ENCODE peak calls at places on chromosomes 2 and 18, in seven cellular contexts. H, Q, U, P, W, D and T are unnamed samples.

GRCh38 chr2:73561422-73561821 is 80.8 kb downstream of the NAT8 start:
- DNase-seq in H (no peak), Q (no peak), U (no peak), P (no peak), W (no peak), D (no peak), T (no peak)

GRCh38 chr2:207423886-207424285 is 105.9 kb upstream of the CREB1 start:
- DNase-seq in H (peak), Q (no peak), U (no peak), P (no peak), W (no peak), D (no peak), T (no peak)

GRCh38 chr2:208807756-208808155 is 401.2 kb downstream of the PTH2R start:
- DNase-seq in H (peak), Q (no peak), U (no peak), P (no peak), W (no peak), D (no peak), T (no peak)

GRCh38 chr18:55763805-55764204 is 175.8 kb upstream of the TCF4 start:
- DNase-seq in H (no peak), Q (no peak), U (no peak), P (no peak), W (no peak), D (no peak), T (no peak)

GRCh38 chr2:9708683-9709538 is 78.1 kb upstream of the YWHAQ start:
- DNase-seq in H (no peak), Q (no peak), U (no peak), P (no peak), W (no peak), D (no peak), T (no peak)

GRCh38 chr2:102770506-102770905 is 8.7 kb downstream of the TMEM182 start:
- DNase-seq in H (no peak), Q (no peak), U (no peak), P (no peak), W (no peak), D (no peak), T (no peak)

GRCh38 chr2:225002656-225003045 is 39.6 kb downstream of the DOCK10 start:
- DNase-seq in H (no peak), Q (no peak), U (peak), P (no peak), W (no peak), D (no peak), T (no peak)

GRCh38 chr18:56043691-56044090 is 455.7 kb upstream of the TCF4 start:
- DNase-seq in H (peak), Q (no peak), U (no peak), P (no peak), W (no peak), D (peak), T (no peak)

GRCh38 chr18:30359521-30359920 is 683.0 kb downstream of the DSC3 start:
- DNase-seq in H (peak), Q (no peak), U (no peak), P (no peak), W (no peak), D (no peak), T (no peak)

GRCh38 chr2:85540131-85540587 is 1.2 kb downstream of the MAT2A start:
- DNase-seq in H (peak), Q (peak), U (no peak), P (no peak), W (no peak), D (no peak), T (no peak)

GRCh38 chr2:238425979-238426567 is 654 bp upstream of the ASB1 start:
- DNase-seq in H (no peak), Q (peak), U (peak), P (peak), W (peak), D (peak), T (no peak)

GRCh38 chr18:67425724-67426123 is 90.8 kb downstream of the DSEL start:
- DNase-seq in H (peak), Q (peak), U (no peak), P (no peak), W (no peak), D (no peak), T (no peak)

GRCh38 chr2:17228461-17228860 is 289.8 kb downstream of the RAD51AP2 start:
- DNase-seq in H (no peak), Q (no peak), U (no peak), P (no peak), W (no peak), D (no peak), T (no peak)

GRCh38 chr2:187230088-187230487 is 218.0 kb downstream of the CALCRL start:
- DNase-seq in H (no peak), Q (no peak), U (no peak), P (no peak), W (no peak), D (no peak), T (no peak)

GRCh38 chr2:214126135-214126534 is 284.7 kb upstream of the VWC2L start:
- DNase-seq in H (peak), Q (no peak), U (no peak), P (no peak), W (no peak), D (peak), T (no peak)

GRCh38 chr2:29295843-29296242 is 180.6 kb downstream of the CLIP4 start:
- DNase-seq in H (no peak), Q (peak), U (peak), P (no peak), W (no peak), D (peak), T (no peak)

GRCh38 chr18:48992791-48993555 is 42.2 kb upstream of the SMAD7 start:
- DNase-seq in H (no peak), Q (no peak), U (no peak), P (no peak), W (no peak), D (no peak), T (no peak)

GRCh38 chr2:159111346-159111922 is 143.0 kb downstream of the TANC1 start:
- DNase-seq in H (no peak), Q (no peak), U (no peak), P (no peak), W (no peak), D (no peak), T (no peak)

GRCh38 chr2:31384351-31384750 is 30.2 kb downstream of the XDH start:
- DNase-seq in H (peak), Q (peak), U (no peak), P (no peak), W (no peak), D (no peak), T (no peak)

GRCh38 chr2:200756618-200757321 is 54.9 kb upstream of the BZW1 start:
- DNase-seq in H (peak), Q (peak), U (no peak), P (no peak), W (no peak), D (no peak), T (no peak)

GRCh38 chr2:169366066-169366465 is 3.7 kb upstream of the LRP2 start:
- DNase-seq in H (peak), Q (no peak), U (no peak), P (no peak), W (no peak), D (no peak), T (no peak)

GRCh38 chr2:83817511-83817910 is 641.6 kb downstream of the SUCLG1 start:
- DNase-seq in H (peak), Q (peak), U (no peak), P (no peak), W (no peak), D (peak), T (no peak)

GRCh38 chr18:2997846-2998599 is 14.9 kb downstream of the LPIN2 start:
- DNase-seq in H (no peak), Q (no peak), U (peak), P (no peak), W (no peak), D (no peak), T (no peak)

GRCh38 chr2:120456867-120457266 is 110.9 kb downstream of the INHBB start:
- DNase-seq in H (no peak), Q (peak), U (no peak), P (no peak), W (no peak), D (peak), T (no peak)

GRCh38 chr2:19355931-19356544 is 2.4 kb downstream of the OSR1 start:
- DNase-seq in H (peak), Q (no peak), U (no peak), P (no peak), W (peak), D (peak), T (no peak)

GRCh38 chr18:61742555-61743429 is 150.0 kb downstream of the RNF152 start:
- DNase-seq in H (no peak), Q (no peak), U (no peak), P (no peak), W (peak), D (no peak), T (no peak)

GRCh38 chr2:241762933-241763369 is 13.7 kb upstream of the GAL3ST2 start:
- DNase-seq in H (no peak), Q (no peak), U (no peak), P (no peak), W (peak), D (no peak), T (no peak)

GRCh38 chr2:63569740-63570139 is 18.5 kb downstream of the WDPCP start:
- DNase-seq in H (no peak), Q (no peak), U (no peak), P (no peak), W (no peak), D (no peak), T (no peak)

GRCh38 chr2:106096446-106097369 is 97.4 kb downstream of the UXS1 start:
- DNase-seq in H (no peak), Q (no peak), U (no peak), P (no peak), W (peak), D (no peak), T (no peak)

GRCh38 chr18:49585781-49586663 is 24.2 kb downstream of the LIPG start:
- DNase-seq in H (no peak), Q (no peak), U (no peak), P (no peak), W (no peak), D (peak), T (no peak)

GRCh38 chr2:97662895-97663625 is 784 bp downstream of the ACTR1B start:
- DNase-seq in H (peak), Q (peak), U (peak), P (peak), W (peak), D (peak), T (no peak)

GRCh38 chr2:27849558-27849957 is 40.6 kb downstream of the RBKS start:
- DNase-seq in H (no peak), Q (no peak), U (no peak), P (no peak), W (no peak), D (no peak), T (no peak)

GRCh38 chr2:36177282-36177681 is 178.3 kb upstream of the CRIM1 start:
- DNase-seq in H (peak), Q (no peak), U (no peak), P (no peak), W (no peak), D (no peak), T (no peak)

GRCh38 chr2:242056026-242056425 is 186.5 kb downstream of the RTP5 start:
- DNase-seq in H (no peak), Q (no peak), U (no peak), P (no peak), W (no peak), D (no peak), T (no peak)

GRCh38 chr18:79480171-79480981 is 84.6 kb downstream of the NFATC1 start:
- DNase-seq in H (no peak), Q (no peak), U (no peak), P (no peak), W (peak), D (no peak), T (no peak)

GRCh38 chr2:44324971-44325426 is 36.3 kb downstream of the PREPL start:
- DNase-seq in H (peak), Q (no peak), U (peak), P (no peak), W (no peak), D (no peak), T (no peak)

GRCh38 chr2:179340678-179341077 is 76.0 kb upstream of the SESTD1 start:
- DNase-seq in H (peak), Q (peak), U (peak), P (no peak), W (no peak), D (peak), T (no peak)

GRCh38 chr2:26203091-26203490 is 30.2 kb downstream of the GAREM2 start:
- DNase-seq in H (no peak), Q (no peak), U (no peak), P (no peak), W (no peak), D (no peak), T (no peak)

GRCh38 chr2:130873700-130874346 is 37.1 kb downstream of the ARHGEF4 start:
- DNase-seq in H (peak), Q (peak), U (peak), P (peak), W (peak), D (peak), T (peak)

GRCh38 chr18:37598966-37599896 is 33.6 kb upstream of the CELF4 start:
- DNase-seq in H (no peak), Q (no peak), U (no peak), P (no peak), W (no peak), D (no peak), T (no peak)

DNA sequence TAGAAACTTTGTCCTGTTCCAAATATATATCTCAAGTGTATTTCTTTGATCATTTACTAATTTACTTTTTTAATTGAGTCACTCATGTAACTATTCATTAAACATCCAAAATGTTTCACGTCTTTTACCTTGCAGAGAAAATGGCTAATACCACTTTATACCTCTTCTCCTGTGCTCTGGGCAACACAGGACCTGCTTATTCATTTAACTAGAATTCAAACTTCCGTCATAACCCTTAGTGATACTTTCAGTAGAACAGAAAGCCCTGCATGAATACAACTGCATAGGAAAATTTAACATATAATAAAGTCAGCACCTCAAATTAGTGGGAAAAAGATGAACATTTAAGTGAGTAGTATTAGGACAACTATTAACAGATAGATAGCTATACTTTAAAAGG is 205.2 kb downstream of the MREG start:
- DNase-seq in H (no peak), Q (no peak), U (no peak), P (no peak), W (no peak), D (no peak), T (no peak)
- H3K27ac ChIP-seq in H (no peak), Q (no peak), U (no peak), P (no peak), W (no peak), D (no peak), T (no peak)

GRCh38 chr2:43228782-43229659 is 2.6 kb upstream of the ZFP36L2 start:
- DNase-seq in H (peak), Q (no peak), U (no peak), P (no peak), W (no peak), D (no peak), T (no peak)

GRCh38 chr2:43226558-43226954 is at the start of gene ZFP36L2:
- DNase-seq in H (peak), Q (peak), U (peak), P (peak), W (peak), D (peak), T (no peak)

GRCh38 chr2:43227830-43228280 is 1.4 kb upstream of the ZFP36L2 start:
- DNase-seq in H (no peak), Q (no peak), U (peak), P (no peak), W (no peak), D (no peak), T (no peak)

GRCh38 chr2:43226955-43227829 is 786 bp upstream of the ZFP36L2 start:
- DNase-seq in H (peak), Q (peak), U (peak), P (peak), W (peak), D (peak), T (no peak)

GRCh38 chr2:43228341-43228751 is 1.9 kb upstream of the ZFP36L2 start:
- DNase-seq in H (no peak), Q (no peak), U (no peak), P (no peak), W (no peak), D (no peak), T (no peak)
- H3K4me3 ChIP-seq in H (no peak), Q (no peak), U (no peak), P (no peak), W (no peak), D (peak), T (no peak)

DNA sequence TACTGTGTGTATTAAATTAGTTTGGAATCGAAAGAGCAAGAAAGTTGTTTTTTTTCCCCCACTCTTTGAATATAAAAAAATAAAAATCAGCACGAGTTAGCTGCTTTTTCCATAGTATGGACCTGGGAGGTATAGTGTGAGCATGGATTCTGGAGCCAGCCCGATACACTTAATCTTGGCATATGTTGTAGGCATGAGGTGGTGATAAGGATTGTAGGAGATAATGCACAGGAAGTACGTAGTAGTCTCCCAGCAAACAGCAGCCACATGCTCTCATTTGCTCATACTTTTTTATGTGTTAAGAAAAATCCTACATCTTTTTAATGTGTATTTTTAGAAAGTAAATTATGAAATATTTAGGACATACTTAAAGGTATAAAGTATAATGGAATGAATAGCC is 2.1 kb upstream of the DNAJC27 start:
- DNase-seq in H (no peak), Q (no peak), U (no peak), P (no peak), W (no peak), D (no peak), T (no peak)
- H3K27ac ChIP-seq in H (no peak), Q (no peak), U (no peak), P (no peak), W (no peak), D (no peak), T (no peak)

GRCh38 chr2:68776124-68776523 is 41.5 kb downstream of the ARHGAP25 start:
- DNase-seq in H (no peak), Q (no peak), U (no peak), P (no peak), W (no peak), D (no peak), T (no peak)
- H3K4me3 ChIP-seq in H (no peak), Q (no peak), U (no peak), P (no peak), W (no peak), D (no peak), T (no peak)

GRCh38 chr2:205769494-205769848 is 87.2 kb downstream of the NRP2 start:
- DNase-seq in H (peak), Q (no peak), U (no peak), P (no peak), W (no peak), D (no peak), T (no peak)

GRCh38 chr2:205768341-205768740 is 86.0 kb downstream of the NRP2 start:
- DNase-seq in H (no peak), Q (no peak), U (peak), P (no peak), W (no peak), D (no peak), T (no peak)

GRCh38 chr2:205766765-205767359 is 84.6 kb downstream of the NRP2 start:
- DNase-seq in H (peak), Q (peak), U (peak), P (peak), W (no peak), D (peak), T (no peak)

GRCh38 chr2:205768815-205769493 is 86.7 kb downstream of the NRP2 start:
- DNase-seq in H (peak), Q (no peak), U (no peak), P (no peak), W (no peak), D (no peak), T (no peak)

GRCh38 chr2:205767617-205768016 is 85.3 kb downstream of the NRP2 start:
- DNase-seq in H (no peak), Q (no peak), U (no peak), P (no peak), W (no peak), D (no peak), T (no peak)
- H3K27ac ChIP-seq in H (no peak), Q (peak), U (peak), P (no peak), W (no peak), D (no peak), T (no peak)

GRCh38 chr2:236568922-236569592 is 568 bp upstream of the ACKR3 start:
- DNase-seq in H (no peak), Q (no peak), U (no peak), P (no peak), W (no peak), D (no peak), T (no peak)
- H3K4me3 ChIP-seq in H (peak), Q (peak), U (peak), P (no peak), W (peak), D (peak), T (no peak)

DNA sequence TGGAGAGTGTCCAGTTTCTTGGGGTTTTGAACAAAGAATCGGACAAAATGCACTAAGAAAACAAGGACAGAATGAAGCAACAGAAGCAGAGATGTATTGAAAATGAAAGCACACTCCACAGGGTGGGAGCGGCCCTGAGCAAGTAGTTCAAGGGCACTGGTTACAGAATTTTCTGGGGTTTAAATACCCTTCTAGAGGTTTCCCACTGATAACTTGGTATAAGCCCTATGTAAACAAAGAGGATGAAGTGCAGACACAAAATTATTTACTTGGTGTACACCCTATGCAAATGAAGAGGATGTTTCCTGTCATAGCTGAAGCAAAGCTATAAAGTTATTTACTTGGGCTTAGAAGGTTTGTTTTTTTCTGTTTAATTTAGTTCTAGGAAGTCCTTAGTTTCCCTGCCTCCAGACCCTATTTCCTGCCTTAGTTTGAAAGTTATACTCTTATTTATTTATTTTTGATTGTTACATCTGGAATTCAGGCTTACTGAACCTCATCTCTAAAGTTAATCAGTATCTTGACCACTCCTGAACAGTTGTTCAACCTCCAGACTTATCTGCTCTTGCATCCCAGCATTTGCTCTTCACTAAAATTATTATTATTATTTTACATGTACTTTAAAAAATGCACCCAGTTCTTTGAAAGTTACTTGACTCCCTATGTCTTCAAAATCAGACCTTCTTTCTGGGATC is 193.5 kb downstream of the SPP2 start:
- DNase-seq in H (no peak), Q (peak), U (no peak), P (no peak), W (no peak), D (no peak), T (no peak)
- H3K27ac ChIP-seq in H (peak), Q (peak), U (no peak), P (no peak), W (no peak), D (no peak), T (no peak)

GRCh38 chr2:45845058-45845457 is 193.6 kb downstream of the PRKCE start:
- DNase-seq in H (no peak), Q (no peak), U (no peak), P (no peak), W (no peak), D (no peak), T (no peak)

GRCh38 chr2:45840481-45840880 is 189.0 kb downstream of the PRKCE start:
- DNase-seq in H (no peak), Q (no peak), U (no peak), P (no peak), W (no peak), D (no peak), T (no peak)

GRCh38 chr2:45845566-45845965 is 194.1 kb downstream of the PRKCE start:
- DNase-seq in H (no peak), Q (no peak), U (no peak), P (no peak), W (no peak), D (no peak), T (no peak)

GRCh38 chr2:45841752-45842407 is 190.4 kb downstream of the PRKCE start:
- DNase-seq in H (no peak), Q (no peak), U (peak), P (no peak), W (no peak), D (no peak), T (no peak)

GRCh38 chr2:45843136-45843535 is 191.7 kb downstream of the PRKCE start:
- DNase-seq in H (no peak), Q (no peak), U (no peak), P (no peak), W (no peak), D (no peak), T (no peak)
- H3K4me3 ChIP-seq in H (no peak), Q (no peak), U (no peak), P (no peak), W (no peak), D (no peak), T (no peak)